ENCODE peak calls at places on chromosomes 11 and 22, in eight cellular contexts. A is endodermal cell, G is dorsolateral prefrontal cortex, N is IMR-90, Y is neural progenitor cell, S is suprapubic skin, H is cardiac muscle cell, O is left ventricle myocardium inferior. X is an unnamed sample.

GRCh38 chr22:48316245-48316875 is 1511.3 kb downstream of the BRD1 start:
- DNase-seq in S (peak; percentile 73), N (no peak), H (no peak), G (no peak), Y (no peak), O (no peak), A (peak; percentile 42), X (no peak)

GRCh38 chr22:26285632-26286031 is 116.4 kb downstream of the SEZ6L start:
- DNase-seq in N (no peak), A (no peak), Y (no peak), G (no peak), O (no peak), H (no peak), S (no peak), X (no peak)

GRCh38 chr11:129694538-129694937 is 121.1 kb upstream of the TMEM45B start:
- DNase-seq in H (no peak), Y (no peak), G (no peak), O (no peak), S (no peak), A (no peak), N (no peak), X (no peak)

GRCh38 chr11:132125855-132126841 is 755.7 kb downstream of the NTM start:
- DNase-seq in O (no peak), S (no peak), Y (peak; percentile 52), H (peak; percentile 20), G (peak; percentile 78), A (peak; percentile 75), N (peak; percentile 26), X (no peak)

GRCh38 chr11:110988731-110989130 is 256.8 kb upstream of the POU2AF2 start:
- DNase-seq in S (no peak), G (no peak), H (no peak), Y (no peak), A (no peak), O (no peak), N (no peak), X (no peak)

GRCh38 chr11:1511937-1512496 is 25.4 kb upstream of the MOB2 start:
- DNase-seq in A (no peak), H (no peak), S (no peak), O (peak; percentile 8), Y (no peak), G (peak; percentile 12), N (no peak), X (no peak)

GRCh38 chr11:120577041-120577440 is 65.5 kb downstream of the GRIK4 start:
- DNase-seq in N (no peak), S (no peak), O (no peak), Y (no peak), H (no peak), A (peak; percentile 35), G (no peak), X (no peak)

GRCh38 chr11:8863838-8864237 is 47.2 kb upstream of the AKIP1 start:
- DNase-seq in H (no peak), N (peak; percentile 78), G (no peak), A (no peak), O (no peak), Y (no peak), S (no peak), X (no peak)

GRCh38 chr11:43984039-43984438 is 41.6 kb downstream of the C11orf96 start:
- DNase-seq in Y (no peak), G (no peak), H (no peak), S (no peak), O (no peak), A (no peak), N (no peak), X (no peak)

DNA sequence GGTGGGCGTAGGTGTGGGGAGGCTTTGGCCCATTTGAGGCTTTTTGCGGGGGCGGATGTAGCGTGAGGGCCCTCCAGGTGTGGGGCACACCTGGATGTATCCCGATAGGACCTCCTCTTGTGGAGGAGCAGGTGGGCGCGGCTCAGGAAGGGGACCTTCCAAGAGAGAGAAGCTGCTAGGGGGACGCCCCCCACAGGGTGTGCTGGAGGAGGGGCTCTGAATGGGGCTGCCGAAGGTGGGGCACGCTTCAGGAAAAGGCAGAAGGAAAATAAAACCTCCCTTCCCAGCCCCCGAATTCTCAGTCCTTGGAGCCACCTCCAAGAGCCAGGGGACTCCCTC is 621 bp downstream of the SGSM1 start:
- DNase-seq in N (no peak), O (no peak), H (no peak), S (no peak), G (no peak), A (no peak), Y (peak; percentile 24), X (no peak)
- H3K27ac ChIP-seq in N (no peak overlapping the region), O (peak overlapping the region; percentile 80), H (no peak overlapping the region), S (no peak overlapping the region), G (peak overlapping the region; percentile 87), A (no peak overlapping the region), Y (no peak overlapping the region), X (no peak overlapping the region)

GRCh38 chr11:94104734-94105133 is 23.9 kb upstream of the PANX1 start:
- DNase-seq in H (no peak), S (no peak), A (no peak), N (no peak), G (no peak), O (no peak), Y (no peak), X (no peak)

GRCh38 chr11:94106699-94107098 is 21.9 kb upstream of the PANX1 start:
- DNase-seq in Y (no peak), A (no peak), S (no peak), O (no peak), G (no peak), N (no peak), H (no peak), X (no peak)

GRCh38 chr11:94111241-94111640 is 17.4 kb upstream of the PANX1 start:
- DNase-seq in N (no peak), A (no peak), O (no peak), H (no peak), S (no peak), G (no peak), Y (no peak), X (no peak)

GRCh38 chr11:94103476-94103875 is 25.2 kb upstream of the PANX1 start:
- DNase-seq in Y (no peak), N (no peak), G (no peak), O (no peak), A (no peak), S (no peak), H (no peak), X (no peak)

DNA sequence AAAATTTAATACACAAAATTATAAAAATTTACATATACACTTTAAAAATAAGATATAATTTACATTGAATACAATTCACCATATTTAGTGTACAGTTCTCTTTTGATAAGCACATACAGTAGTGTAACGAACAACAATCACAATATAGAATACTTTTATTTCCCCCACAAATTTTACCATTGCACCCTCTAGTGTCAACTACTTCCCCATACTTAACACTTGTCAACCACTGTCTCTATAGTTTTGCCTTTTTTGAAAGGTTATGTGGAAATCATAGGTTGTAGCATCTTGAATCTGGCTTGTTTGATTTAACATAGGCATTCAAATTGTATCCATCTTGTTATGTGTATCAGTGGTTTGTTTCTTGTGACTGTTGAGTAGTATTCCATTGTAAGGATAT is 21.3 kb upstream of the PANX1 start:
- DNase-seq in N (no peak), H (no peak), A (no peak), S (no peak), Y (no peak), G (no peak), O (no peak), X (no peak)
- TF ChIP-seq CTCF in N (peak; percentile 8), H (peak; percentile 19), A (peak; percentile 60), S (no peak), Y (peak; percentile 24), G (no peak), O (no peak), X (no peak)

GRCh38 chr22:46577361-46578249 is 40.2 kb upstream of the CELSR1 start:
- DNase-seq in Y (peak; percentile 11), G (no peak), O (peak; percentile 28), A (peak; percentile 62), S (no peak), N (no peak), H (no peak), X (no peak)

GRCh38 chr22:46579751-46580449 is 40.3 kb upstream of the GRAMD4 start:
- DNase-seq in N (no peak), A (peak; percentile 50), Y (no peak), O (peak; percentile 16), G (peak; percentile 38), S (no peak), H (no peak), X (no peak)

GRCh38 chr22:46580940-46581579 is 39.1 kb upstream of the GRAMD4 start:
- DNase-seq in Y (no peak), O (peak; percentile 14), N (no peak), G (no peak), S (no peak), H (no peak), A (peak; percentile 31), X (no peak)

GRCh38 chr22:46578251-46578823 is 40.9 kb upstream of the CELSR1 start:
- DNase-seq in O (peak; percentile 21), S (no peak), Y (no peak), G (no peak), H (no peak), N (no peak), A (peak; percentile 52), X (no peak)

GRCh38 chr22:46578824-46579561 is 41.2 kb upstream of the GRAMD4 start:
- DNase-seq in N (peak; percentile 40), G (peak; percentile 46), Y (peak; percentile 37), O (peak; percentile 71), A (peak; percentile 61), S (no peak), H (no peak), X (no peak)
- H3K27ac ChIP-seq in N (no peak overlapping the region), G (peak overlapping the region; percentile 60), Y (no peak overlapping the region), O (peak overlapping the region; percentile 89), A (no peak overlapping the region), S (peak overlapping the region; percentile 82), H (peak overlapping the region; percentile 63), X (peak overlapping the region; percentile 79)

GRCh38 chr22:35299717-35300497 is at the start of gene TOM1:
- DNase-seq in O (peak; percentile 97), H (peak; percentile 98), G (peak; percentile 98), S (peak; percentile 99), N (peak; percentile 99), A (peak; percentile 99), Y (peak; percentile 99), X (peak; percentile 97)

GRCh38 chr22:35303029-35303624 is 3.4 kb downstream of the TOM1 start:
- DNase-seq in O (no peak), H (no peak), N (no peak), A (no peak), Y (no peak), G (no peak), S (no peak), X (no peak)

GRCh38 chr22:35301370-35301874 is 1.7 kb downstream of the TOM1 start:
- DNase-seq in S (no peak), Y (no peak), A (no peak), H (no peak), N (peak; percentile 96), G (no peak), O (no peak), X (peak; percentile 69)

GRCh38 chr22:35299217-35299716 is 427 bp upstream of the TOM1 start:
- DNase-seq in G (no peak), S (no peak), O (no peak), A (no peak), H (no peak), N (no peak), Y (no peak), X (peak; percentile 5)
- TF ChIP-seq CTCF in G (no peak), S (peak; percentile 12), O (peak; percentile 9), A (peak; percentile 21), H (no peak), N (no peak), Y (no peak), X (no peak)

DNA sequence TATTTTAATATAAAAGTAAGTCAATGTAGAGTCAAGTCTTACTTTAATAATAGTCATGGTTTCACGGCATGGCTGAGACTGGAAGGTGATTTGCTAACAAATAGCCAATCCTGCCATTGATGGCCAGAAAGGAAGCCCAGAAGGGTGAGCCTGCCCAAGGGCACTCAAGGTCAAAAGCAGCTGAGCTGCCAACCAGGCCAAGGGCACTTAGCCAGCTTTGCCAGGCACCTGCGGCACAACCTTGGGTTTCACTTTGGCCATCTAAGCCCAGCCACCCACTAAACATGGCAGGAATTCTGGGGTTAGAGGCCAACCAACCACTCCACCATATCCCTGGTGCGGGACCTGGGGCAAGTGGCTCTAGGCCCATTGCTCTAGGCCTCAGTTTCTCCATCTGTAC is 4.2 kb downstream of the LHFPL7 start:
- DNase-seq in O (no peak), G (no peak), H (no peak), Y (no peak), S (no peak), N (no peak), A (no peak), X (no peak)
- H3K27ac ChIP-seq in O (no peak overlapping the region), G (no peak overlapping the region), H (no peak overlapping the region), Y (no peak overlapping the region), S (peak overlapping the region; percentile 38), N (no peak overlapping the region), A (no peak overlapping the region), X (peak overlapping the region; percentile 51)

X was measured in RWPE1.